ENCODE peak calls at places on chromosome 2, in eight cellular contexts. B, O, L, K, R, D, M and G are unnamed samples.

GRCh38 chr2:52968043-52968442 is 799.6 kb upstream of the CHAC2 start:
- DNase-seq in L (no peak), B (no peak), M (no peak), O (no peak), D (no peak), K (no peak), R (no peak), G (no peak)

GRCh38 chr2:197273485-197273884 is 37.1 kb downstream of the ANKRD44 start:
- DNase-seq in R (no peak), M (no peak), K (peak), L (no peak), O (no peak), B (no peak), D (no peak), G (peak)

GRCh38 chr2:120684691-120685402 is 50.8 kb upstream of the GLI2 start:
- DNase-seq in B (no peak), D (no peak), L (peak), O (peak), K (no peak), R (peak), M (no peak), G (no peak)

GRCh38 chr2:236217926-236218325 is 46.3 kb downstream of the ASB18 start:
- DNase-seq in D (no peak), L (no peak), O (no peak), M (peak), B (no peak), K (no peak), R (no peak), G (no peak)

GRCh38 chr2:161400076-161400475 is 16.0 kb upstream of the TBR1 start:
- DNase-seq in L (no peak), K (no peak), M (no peak), B (no peak), R (peak), O (no peak), D (no peak), G (no peak)

GRCh38 chr2:227780981-227781630 is 32.5 kb upstream of the CCL20 start:
- DNase-seq in B (no peak), O (no peak), L (no peak), R (no peak), D (no peak), K (no peak), M (peak), G (no peak)

GRCh38 chr2:232568161-232568560 is 17.7 kb downstream of the EIF4E2 start:
- DNase-seq in B (no peak), L (no peak), K (no peak), R (peak), D (no peak), M (peak), O (no peak), G (no peak)

GRCh38 chr2:154673694-154674093 is 24.8 kb upstream of the KCNJ3 start:
- DNase-seq in M (no peak), D (no peak), L (no peak), O (no peak), K (no peak), R (no peak), B (no peak), G (no peak)

GRCh38 chr2:144801766-144802165 is 281.8 kb upstream of the ZEB2 start:
- DNase-seq in B (no peak), M (no peak), L (peak), R (peak), D (no peak), K (no peak), O (no peak), G (peak)

GRCh38 chr2:98772531-98772930 is 41.6 kb upstream of the MGAT4A start:
- DNase-seq in L (no peak), K (no peak), B (no peak), O (no peak), R (no peak), M (no peak), D (no peak), G (no peak)
- H3K27ac ChIP-seq in L (no peak), K (no peak), B (no peak), O (peak), R (no peak), M (peak), D (no peak), G (no peak)

GRCh38 chr2:39494784-39495251 is 57.7 kb upstream of the MAP4K3 start:
- DNase-seq in M (no peak), D (no peak), L (peak), B (no peak), R (peak), K (no peak), O (no peak), G (peak)

GRCh38 chr2:39490586-39490985 is 53.5 kb upstream of the MAP4K3 start:
- DNase-seq in O (no peak), K (no peak), B (no peak), L (no peak), D (no peak), R (no peak), M (no peak), G (no peak)

GRCh38 chr2:39492701-39493100 is 55.6 kb upstream of the MAP4K3 start:
- DNase-seq in O (no peak), K (no peak), B (no peak), D (no peak), M (no peak), L (no peak), R (no peak), G (no peak)

GRCh38 chr2:39491653-39492052 is 54.6 kb upstream of the MAP4K3 start:
- DNase-seq in O (no peak), K (no peak), D (no peak), R (no peak), B (no peak), L (no peak), M (no peak), G (no peak)

DNA sequence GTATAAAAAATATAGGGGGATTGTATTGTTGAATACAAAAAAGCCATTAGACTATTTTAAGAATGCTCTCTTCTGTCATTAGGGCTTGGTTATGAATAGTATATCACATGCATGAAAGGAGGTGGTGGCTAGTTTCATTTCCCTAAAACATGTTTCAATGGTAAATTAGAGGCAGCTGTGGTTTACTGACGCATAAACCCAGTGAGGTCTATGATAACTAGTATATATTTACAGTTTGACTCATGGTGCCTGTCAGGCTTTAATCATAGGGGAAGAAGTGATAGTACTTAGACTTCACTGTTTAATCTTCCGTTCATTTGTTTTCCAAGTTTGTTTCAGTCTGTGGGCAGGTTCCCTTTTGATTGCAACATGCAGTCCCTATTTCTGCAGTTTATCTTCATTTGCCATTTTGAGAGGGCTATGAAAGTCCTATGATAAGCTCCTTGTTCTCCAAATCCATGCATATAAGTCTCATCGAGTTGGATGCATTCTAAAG is 55.1 kb upstream of the MAP4K3 start:
- DNase-seq in O (no peak), B (no peak), R (peak), K (no peak), M (no peak), L (no peak), D (no peak), G (peak)
- H3K4me3 ChIP-seq in O (no peak), B (no peak), R (no peak), K (no peak), M (no peak), L (no peak), D (no peak), G (no peak)

DNA sequence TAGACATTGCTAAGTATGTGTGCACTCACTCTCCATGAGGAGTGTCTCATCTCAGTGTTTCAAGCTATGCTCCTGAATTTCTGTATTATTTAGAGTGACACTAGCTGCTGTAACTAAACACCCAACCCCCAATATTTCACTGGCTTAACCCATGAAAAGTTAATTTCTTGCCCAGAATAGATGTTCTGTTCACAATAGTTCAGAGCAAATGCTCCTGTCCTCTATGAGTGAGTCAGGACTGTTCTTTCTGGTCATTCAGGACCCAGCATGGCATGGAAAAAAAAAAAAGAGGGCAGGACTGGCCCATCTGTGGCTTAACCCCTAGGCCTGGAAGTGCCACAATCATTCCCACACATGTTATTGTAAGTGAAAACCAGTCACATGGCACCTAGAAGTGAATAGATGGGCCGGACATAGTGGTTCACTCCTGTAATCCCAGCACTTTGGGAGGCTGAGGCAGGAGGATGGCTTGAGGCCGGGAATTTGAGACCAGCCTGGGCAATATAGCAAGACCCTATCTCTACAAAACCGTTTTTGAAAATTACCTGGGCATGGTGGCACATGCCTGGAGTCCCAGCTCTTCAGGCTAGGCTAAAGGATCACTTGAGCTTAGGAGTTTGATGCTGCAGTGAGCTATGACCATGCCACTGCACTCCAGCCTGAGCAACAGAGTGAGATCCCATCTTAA is 663.6 kb downstream of the IRS1 start:
- DNase-seq in L (no peak), B (no peak), M (no peak), O (no peak), K (no peak), R (no peak), D (no peak), G (peak)
- H3K27ac ChIP-seq in L (no peak), B (no peak), M (no peak), O (no peak), K (no peak), R (no peak), D (no peak), G (peak)

GRCh38 chr2:217065695-217066405 is 206.0 kb upstream of the TNP1 start:
- DNase-seq in K (no peak), M (no peak), R (peak), O (no peak), L (no peak), B (no peak), D (no peak), G (no peak)

GRCh38 chr2:217061916-217062315 is 202.1 kb upstream of the TNP1 start:
- DNase-seq in K (no peak), M (no peak), R (no peak), D (no peak), L (no peak), B (no peak), O (no peak), G (no peak)

GRCh38 chr2:217066510-217067270 is 206.8 kb upstream of the TNP1 start:
- DNase-seq in K (no peak), D (no peak), B (no peak), L (no peak), O (no peak), R (no peak), M (no peak), G (no peak)

GRCh38 chr2:217062774-217063173 is 202.9 kb upstream of the TNP1 start:
- DNase-seq in D (no peak), M (no peak), B (no peak), L (no peak), O (no peak), K (no peak), R (no peak), G (no peak)

DNA sequence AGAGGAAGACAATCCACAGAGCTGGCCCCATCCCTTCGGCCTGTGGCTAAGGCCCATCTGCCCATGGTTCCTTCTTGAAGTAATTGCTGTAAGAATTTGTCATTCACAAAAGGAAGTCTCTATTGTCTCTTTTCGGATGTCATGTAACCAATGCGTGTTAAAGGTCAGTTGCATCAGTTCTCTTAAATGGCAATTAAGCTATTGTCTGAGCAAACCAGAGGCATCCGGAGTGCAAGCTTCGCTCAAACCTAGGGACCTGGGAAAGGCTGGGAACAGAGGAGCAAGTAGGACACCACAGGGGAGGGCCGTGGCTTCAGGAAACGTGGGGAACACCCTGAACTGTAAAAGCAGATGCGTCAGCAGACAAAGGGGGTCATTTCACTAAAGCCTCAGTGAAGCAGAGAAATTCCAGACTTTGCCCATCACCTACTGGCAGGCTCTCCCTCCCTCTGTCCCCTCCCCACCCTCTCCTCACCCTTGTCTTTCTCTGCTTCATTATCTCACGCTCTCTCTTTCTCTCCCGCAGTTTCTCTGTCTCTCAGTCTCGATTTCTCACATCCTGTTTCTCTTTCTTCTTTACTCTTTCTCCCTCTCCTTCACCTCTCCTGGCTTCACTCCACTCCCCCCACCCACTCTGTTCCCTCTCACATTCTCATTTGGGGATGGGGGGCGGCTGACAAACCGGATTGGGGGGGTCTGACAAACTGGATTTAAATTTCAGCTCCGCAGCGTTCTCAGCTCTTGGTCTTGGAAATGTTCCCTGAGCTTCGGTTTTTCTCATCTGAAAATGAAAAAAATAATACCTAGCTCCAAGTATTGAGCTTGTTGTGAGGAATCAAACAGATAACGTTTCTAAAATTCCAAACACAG is 204.6 kb upstream of the TNP1 start:
- DNase-seq in K (no peak), D (no peak), R (no peak), M (no peak), L (peak), O (no peak), B (no peak), G (no peak)
- H3K4me3 ChIP-seq in K (no peak), D (peak), R (no peak), M (no peak), L (no peak), O (no peak), B (no peak), G (no peak)

DNA sequence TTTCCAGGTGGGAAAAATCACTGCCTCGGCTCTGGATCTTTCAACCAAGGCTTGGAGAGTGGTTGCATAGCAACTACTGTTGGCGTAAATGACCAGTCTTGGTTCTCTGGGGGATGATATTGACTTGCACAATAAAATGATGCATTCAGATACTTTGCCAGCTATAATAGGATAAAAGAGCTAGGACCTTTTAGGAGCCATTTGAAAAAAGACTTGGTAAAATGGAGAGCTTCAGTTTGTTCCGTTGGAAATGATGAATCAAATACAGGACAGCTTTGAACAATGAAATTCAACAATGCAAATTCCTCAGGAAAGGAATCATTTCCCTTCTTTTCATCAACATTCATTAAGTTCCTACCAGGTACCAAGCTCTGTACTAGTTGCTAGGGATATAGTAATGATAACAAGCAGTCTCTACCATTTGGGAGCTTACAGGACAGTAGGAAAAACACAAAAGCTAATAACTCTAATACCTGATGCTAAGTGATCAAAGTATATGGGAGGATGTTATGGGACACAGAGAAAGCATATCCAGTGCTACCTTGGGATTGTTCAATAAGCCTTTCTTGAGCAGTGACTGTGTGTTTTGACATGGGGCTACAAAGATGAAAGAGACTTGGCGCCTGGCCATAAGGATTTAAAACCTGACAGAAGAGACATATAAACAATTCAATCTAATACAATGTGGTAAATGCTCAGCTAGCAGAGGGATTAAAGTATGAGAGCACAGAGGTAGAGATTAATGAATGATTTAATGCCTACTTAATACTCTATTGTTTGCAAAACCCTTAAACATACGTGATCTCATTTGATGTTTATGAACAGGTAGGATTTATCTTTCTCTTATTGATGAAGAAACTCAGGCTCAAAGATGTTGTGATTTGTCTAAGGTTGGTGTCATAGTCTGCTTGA is 110.7 kb downstream of the QPCT start:
- DNase-seq in O (no peak), K (no peak), M (no peak), B (no peak), D (no peak), R (no peak), L (no peak), G (no peak)
- H3K27ac ChIP-seq in O (no peak), K (no peak), M (no peak), B (peak), D (no peak), R (no peak), L (no peak), G (no peak)

GRCh38 chr2:134244091-134244490 is 9.8 kb upstream of the MGAT5 start:
- DNase-seq in M (no peak), O (no peak), R (peak), D (no peak), K (no peak), B (no peak), L (no peak), G (no peak)
- H3K4me3 ChIP-seq in M (no peak), O (no peak), R (no peak), D (no peak), K (no peak), B (no peak), L (no peak), G (no peak)

DNA sequence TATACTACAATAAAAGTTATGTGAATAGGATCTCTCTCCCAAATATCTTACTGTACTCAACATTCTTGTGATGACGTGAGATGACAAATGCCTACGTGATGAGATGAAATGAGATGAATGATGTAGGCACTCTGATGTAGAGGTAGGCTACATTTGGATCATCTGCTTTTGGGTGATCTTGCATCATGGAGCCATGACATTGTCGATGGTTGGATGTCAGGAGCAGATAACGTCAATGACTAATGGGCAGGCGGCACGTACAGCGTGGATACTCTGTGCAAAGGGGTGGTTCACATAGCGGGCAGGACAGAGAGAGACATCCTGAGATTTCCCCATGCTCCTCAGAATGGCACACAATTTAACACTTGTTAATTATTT is 40.8 kb upstream of the PPP1R1C start:
- DNase-seq in B (no peak), K (no peak), R (no peak), O (no peak), M (no peak), D (no peak), L (no peak), G (no peak)
- H3K27ac ChIP-seq in B (no peak), K (no peak), R (no peak), O (no peak), M (no peak), D (no peak), L (no peak), G (no peak)

DNA sequence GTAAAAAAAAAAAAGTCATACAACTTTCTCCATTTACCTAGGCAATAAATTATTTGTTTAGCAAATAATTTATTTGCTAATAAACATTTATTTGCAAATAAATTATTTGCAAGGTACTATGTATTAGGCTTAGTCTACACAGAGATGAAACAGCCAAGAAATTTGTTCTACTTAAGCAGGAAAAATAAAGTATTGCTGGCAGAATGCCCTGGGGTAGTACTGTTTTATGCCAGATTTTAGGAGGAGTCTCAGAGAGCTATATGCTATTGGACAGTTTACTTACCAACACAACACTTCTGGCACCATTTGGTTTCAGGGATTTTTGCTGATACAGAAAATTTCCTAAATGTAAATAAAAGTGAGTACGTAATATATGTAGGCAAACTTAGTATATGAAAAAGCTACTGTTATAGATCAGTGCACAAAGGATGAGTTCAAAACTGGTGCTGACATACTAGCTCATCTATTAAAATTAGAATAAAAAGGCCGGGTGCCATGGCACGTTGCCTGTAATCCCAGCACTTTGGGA is 23.2 kb upstream of the CDKL4 start:
- DNase-seq in L (no peak), R (peak), M (no peak), B (no peak), D (no peak), O (no peak), K (no peak), G (no peak)
- H3K4me3 ChIP-seq in L (no peak), R (no peak), M (no peak), B (no peak), D (no peak), O (no peak), K (no peak), G (no peak)